ENCODE peak calls at places on chromosomes 6 and 20, in ten cellular contexts. One of them, this sample, is unnamed.
A peak's percentile ranks its signal among the peaks of the same experiment; 100 is the strongest.

GRCh38 chr6:73028893-73029450 is 196.3 kb downstream of the KHDC1L start:
- DNase-seq in GM23338: no peak
- DNase-seq in HFF-Myc: no peak
- DNase-seq in HT1080: no peak
- DNase-seq in SW 1271: no peak
- DNase-seq in AG09319: no peak
- DNase-seq in hippocampal formation: no peak
- DNase-seq in CD4-positive, alpha-beta memory T cell: no peak
- DNase-seq in activated gamma-delta T cell treated with Interleukin-2 at 50 U/mL for 16 hours: no peak
- DNase-seq in HS-5: no peak
- DNase-seq in this sample: no peak

GRCh38 chr6:151022492-151022891 is 157.0 kb downstream of the MTHFD1L start:
- DNase-seq in HS-5: no peak
- DNase-seq in activated gamma-delta T cell treated with Interleukin-2 at 50 U/mL for 16 hours: no peak
- DNase-seq in AG09319: no peak
- DNase-seq in hippocampal formation: no peak
- DNase-seq in SW 1271: no peak
- DNase-seq in GM23338: no peak
- DNase-seq in HFF-Myc: no peak
- DNase-seq in CD4-positive, alpha-beta memory T cell: no peak
- DNase-seq in HT1080: no peak
- DNase-seq in this sample: peak; percentile 78

GRCh38 chr20:35315199-35316020 is 23.2 kb upstream of the FAM83C start:
- DNase-seq in HT1080: no peak
- DNase-seq in GM23338: no peak
- DNase-seq in AG09319: no peak
- DNase-seq in SW 1271: no peak
- DNase-seq in activated gamma-delta T cell treated with Interleukin-2 at 50 U/mL for 16 hours: no peak
- DNase-seq in CD4-positive, alpha-beta memory T cell: no peak
- DNase-seq in HS-5: no peak
- DNase-seq in HFF-Myc: no peak
- DNase-seq in hippocampal formation: no peak
- DNase-seq in this sample: no peak

GRCh38 chr6:101268541-101268940 is 125.0 kb upstream of the GRIK2 start:
- DNase-seq in HS-5: no peak
- DNase-seq in activated gamma-delta T cell treated with Interleukin-2 at 50 U/mL for 16 hours: no peak
- DNase-seq in AG09319: no peak
- DNase-seq in SW 1271: no peak
- DNase-seq in hippocampal formation: no peak
- DNase-seq in CD4-positive, alpha-beta memory T cell: no peak
- DNase-seq in GM23338: no peak
- DNase-seq in HFF-Myc: peak; percentile 15
- DNase-seq in HT1080: peak; percentile 28
- DNase-seq in this sample: peak; percentile 1

GRCh38 chr6:126017668-126018067 is 31.3 kb downstream of the TRMT11 start:
- DNase-seq in HS-5: no peak
- DNase-seq in activated gamma-delta T cell treated with Interleukin-2 at 50 U/mL for 16 hours: no peak
- DNase-seq in AG09319: no peak
- DNase-seq in GM23338: no peak
- DNase-seq in SW 1271: no peak
- DNase-seq in HT1080: no peak
- DNase-seq in HFF-Myc: no peak
- DNase-seq in hippocampal formation: no peak
- DNase-seq in CD4-positive, alpha-beta memory T cell: no peak
- DNase-seq in this sample: no peak

GRCh38 chr6:168815229-168815628 is 374.2 kb downstream of the SMOC2 start:
- DNase-seq in activated gamma-delta T cell treated with Interleukin-2 at 50 U/mL for 16 hours: no peak
- DNase-seq in GM23338: peak; percentile 51
- DNase-seq in hippocampal formation: no peak
- DNase-seq in HS-5: no peak
- DNase-seq in HFF-Myc: no peak
- DNase-seq in SW 1271: no peak
- DNase-seq in AG09319: no peak
- DNase-seq in HT1080: no peak
- DNase-seq in CD4-positive, alpha-beta memory T cell: no peak
- DNase-seq in this sample: no peak

GRCh38 chr20:44248420-44248759 is 1.3 kb downstream of the GDAP1L1 start:
- DNase-seq in AG09319: no peak
- DNase-seq in hippocampal formation: no peak
- DNase-seq in HS-5: no peak
- DNase-seq in SW 1271: no peak
- DNase-seq in HT1080: no peak
- DNase-seq in HFF-Myc: no peak
- DNase-seq in activated gamma-delta T cell treated with Interleukin-2 at 50 U/mL for 16 hours: no peak
- DNase-seq in GM23338: no peak
- DNase-seq in CD4-positive, alpha-beta memory T cell: no peak
- DNase-seq in this sample: no peak

GRCh38 chr20:2124632-2125131 is 23.1 kb downstream of the STK35 start:
- DNase-seq in hippocampal formation: no peak
- DNase-seq in SW 1271: no peak
- DNase-seq in activated gamma-delta T cell treated with Interleukin-2 at 50 U/mL for 16 hours: no peak
- DNase-seq in GM23338: no peak
- DNase-seq in HS-5: no peak
- DNase-seq in CD4-positive, alpha-beta memory T cell: no peak
- DNase-seq in HT1080: no peak
- DNase-seq in HFF-Myc: no peak
- DNase-seq in AG09319: no peak
- DNase-seq in this sample: peak; percentile 38

GRCh38 chr6:115969207-115969929 is 91.3 kb downstream of the FRK start:
- DNase-seq in AG09319: no peak
- DNase-seq in hippocampal formation: peak; percentile 23
- DNase-seq in SW 1271: no peak
- DNase-seq in HFF-Myc: no peak
- DNase-seq in GM23338: peak; percentile 73
- DNase-seq in HT1080: no peak
- DNase-seq in HS-5: no peak
- DNase-seq in CD4-positive, alpha-beta memory T cell: no peak
- DNase-seq in activated gamma-delta T cell treated with Interleukin-2 at 50 U/mL for 16 hours: no peak
- DNase-seq in this sample: peak; percentile 10

GRCh38 chr6:154112181-154112809 is 73.3 kb downstream of the OPRM1 start:
- DNase-seq in HT1080: peak; percentile 64
- DNase-seq in HFF-Myc: no peak
- DNase-seq in HS-5: peak; percentile 34
- DNase-seq in AG09319: no peak
- DNase-seq in SW 1271: no peak
- DNase-seq in CD4-positive, alpha-beta memory T cell: no peak
- DNase-seq in GM23338: no peak
- DNase-seq in activated gamma-delta T cell treated with Interleukin-2 at 50 U/mL for 16 hours: no peak
- DNase-seq in hippocampal formation: no peak
- DNase-seq in this sample: no peak

GRCh38 chr6:34447915-34448314 is 18.0 kb upstream of the PACSIN1 start:
- DNase-seq in HFF-Myc: no peak
- DNase-seq in AG09319: no peak
- DNase-seq in HT1080: no peak
- DNase-seq in SW 1271: no peak
- DNase-seq in hippocampal formation: no peak
- DNase-seq in GM23338: peak; percentile 63
- DNase-seq in HS-5: no peak
- DNase-seq in CD4-positive, alpha-beta memory T cell: no peak
- DNase-seq in activated gamma-delta T cell treated with Interleukin-2 at 50 U/mL for 16 hours: no peak
- DNase-seq in this sample: peak; percentile 29

GRCh38 chr6:63740709-63741108 is 105.1 kb downstream of the PHF3 start:
- DNase-seq in HS-5: peak; percentile 74
- DNase-seq in HT1080: peak; percentile 84
- DNase-seq in AG09319: peak; percentile 25
- DNase-seq in HFF-Myc: peak; percentile 69
- DNase-seq in hippocampal formation: no peak
- DNase-seq in GM23338: no peak
- DNase-seq in SW 1271: no peak
- DNase-seq in CD4-positive, alpha-beta memory T cell: no peak
- DNase-seq in activated gamma-delta T cell treated with Interleukin-2 at 50 U/mL for 16 hours: no peak
- DNase-seq in this sample: no peak

This sample was measured in ELF-1.